ENCODE peak calls at places on chromosomes 3 and 15, in seven cellular contexts. K is CD8-positive, alpha-beta memory T cell; F is HL-60; V is Daoy; G is NCI-H1105; D is psoas muscle; N is iris pigment epithelial cell. T is an unnamed sample.

GRCh38 chr3:151171145-151171544 is 31.9 kb downstream of the GPR171 start:
- DNase-seq in K (no peak), F (peak; percentile 68), V (peak; percentile 21), G (no peak), D (no peak), N (peak; percentile 15), T (peak; percentile 41)

GRCh38 chr3:140664111-140664510 is 13.8 kb upstream of the TRIM42 start:
- DNase-seq in K (no peak), F (no peak), V (no peak), G (no peak), D (no peak), N (no peak), T (no peak)

GRCh38 chr3:143201870-143202269 is 82.3 kb downstream of the CHST2 start:
- DNase-seq in K (no peak), F (no peak), V (no peak), G (no peak), D (no peak), N (no peak), T (no peak)

GRCh38 chr15:88834211-88834812 is 31.1 kb downstream of the ACAN start:
- DNase-seq in K (peak; percentile 18), F (no peak), V (peak; percentile 17), G (no peak), D (peak; percentile 58), N (peak; percentile 21), T (no peak)

GRCh38 chr3:101602731-101603130 is 28.8 kb downstream of the PCNP start:
- DNase-seq in K (no peak), F (no peak), V (no peak), G (no peak), D (no peak), N (no peak), T (no peak)

GRCh38 chr3:48013288-48013980 is 2.8 kb downstream of the MAP4 start:
- DNase-seq in K (no peak), F (no peak), V (peak; percentile 51), G (no peak), D (no peak), N (peak; percentile 88), T (no peak)

GRCh38 chr3:132378846-132379245 is 38.5 kb upstream of the DNAJC13 start:
- DNase-seq in K (no peak), F (no peak), V (no peak), G (peak; percentile 7), D (no peak), N (no peak), T (no peak)

GRCh38 chr15:38254065-38254883 is 1.6 kb downstream of the SPRED1 start:
- DNase-seq in K (peak; percentile 4), F (peak; percentile 54), V (peak; percentile 63), G (peak; percentile 19), D (no peak), N (peak; percentile 76), T (no peak)

GRCh38 chr15:42736178-42736792 is 643 bp downstream of the CDAN1 start:
- DNase-seq in K (no peak), F (no peak), V (no peak), G (no peak), D (no peak), N (peak; percentile 12), T (no peak)

GRCh38 chr3:56122911-56123310 is 345.4 kb downstream of the ERC2 start:
- DNase-seq in K (no peak), F (no peak), V (no peak), G (no peak), D (no peak), N (no peak), T (no peak)

GRCh38 chr15:29968099-29968892 is 114.5 kb upstream of the GOLGA8J start:
- DNase-seq in K (no peak), F (peak; percentile 0), V (peak; percentile 45), G (no peak), D (no peak), N (no peak), T (no peak)

GRCh38 chr3:132554437-132554836 is 42.6 kb upstream of the ACKR4 start:
- DNase-seq in K (no peak), F (no peak), V (no peak), G (peak; percentile 34), D (no peak), N (no peak), T (no peak)

GRCh38 chr3:182713743-182714517 is 79.4 kb upstream of the ATP11B start:
- DNase-seq in K (no peak), F (peak; percentile 83), V (peak; percentile 46), G (peak; percentile 72), D (no peak), N (peak; percentile 85), T (no peak)

GRCh38 chr3:53134631-53135232 is 4.5 kb upstream of the RFT1 start:
- DNase-seq in K (peak; percentile 35), F (no peak), V (peak; percentile 65), G (peak; percentile 1), D (peak; percentile 89), N (peak; percentile 66), T (peak; percentile 54)

GRCh38 chr3:143784446-143784845 is 63.8 kb downstream of the SLC9A9 start:
- DNase-seq in K (no peak), F (no peak), V (no peak), G (no peak), D (no peak), N (no peak), T (no peak)

GRCh38 chr3:195212749-195213085 is 58.2 kb downstream of the XXYLT1 start:
- DNase-seq in K (no peak), F (no peak), V (no peak), G (no peak), D (no peak), N (no peak), T (no peak)

GRCh38 chr3:163878396-163878795 is 1199.9 kb downstream of the SI start:
- DNase-seq in K (no peak), F (no peak), V (no peak), G (no peak), D (no peak), N (no peak), T (no peak)

GRCh38 chr3:194368918-194369317 is 625 bp downstream of the LRRC15 start:
- DNase-seq in K (no peak), F (no peak), V (no peak), G (no peak), D (no peak), N (no peak), T (no peak)

GRCh38 chr15:51077565-51078153 is 17.0 kb downstream of the TNFAIP8L3 start:
- DNase-seq in K (peak; percentile 20), F (no peak), V (peak; percentile 95), G (no peak), D (peak; percentile 78), N (peak; percentile 70), T (peak; percentile 64)

GRCh38 chr3:15636028-15636709 is 34.6 kb downstream of the BTD start:
- DNase-seq in K (no peak), F (peak; percentile 36), V (peak; percentile 81), G (no peak), D (no peak), N (peak; percentile 96), T (no peak)

GRCh38 chr3:27279153-27279552 is 90.0 kb downstream of the NEK10 start:
- DNase-seq in K (no peak), F (no peak), V (no peak), G (no peak), D (no peak), N (peak; percentile 20), T (no peak)

GRCh38 chr15:43218908-43219706 is 1.7 kb downstream of the EPB42 start:
- DNase-seq in K (no peak), F (no peak), V (peak; percentile 73), G (no peak), D (no peak), N (peak; percentile 35), T (no peak)

GRCh38 chr3:46162975-46163550 is 45.0 kb downstream of the CCR1 start:
- DNase-seq in K (no peak), F (no peak), V (no peak), G (no peak), D (peak; percentile 34), N (no peak), T (no peak)

GRCh38 chr3:193053031-193053430 is 135.4 kb upstream of the MB21D2 start:
- DNase-seq in K (no peak), F (no peak), V (no peak), G (no peak), D (no peak), N (peak; percentile 22), T (no peak)

GRCh38 chr3:10570196-10570946 is 65.0 kb upstream of the ATP2B2 start:
- DNase-seq in K (no peak), F (no peak), V (peak; percentile 16), G (no peak), D (no peak), N (no peak), T (no peak)

GRCh38 chr3:123637131-123637530 is 52.3 kb upstream of the HACD2 start:
- DNase-seq in K (no peak), F (no peak), V (no peak), G (no peak), D (no peak), N (no peak), T (no peak)

GRCh38 chr15:46854559-46854958 is 862.7 kb upstream of the SEMA6D start:
- DNase-seq in K (no peak), F (no peak), V (no peak), G (no peak), D (no peak), N (no peak), T (no peak)

GRCh38 chr15:100853676-100854440 is 25.8 kb upstream of the ALDH1A3 start:
- DNase-seq in K (no peak), F (no peak), V (no peak), G (no peak), D (no peak), N (no peak), T (no peak)

GRCh38 chr3:177833392-177833791 is 636.1 kb upstream of the TBL1XR1 start:
- DNase-seq in K (no peak), F (no peak), V (no peak), G (peak; percentile 95), D (no peak), N (no peak), T (no peak)

GRCh38 chr3:134326126-134326525 is 48.1 kb downstream of the AMOTL2 start:
- DNase-seq in K (no peak), F (no peak), V (no peak), G (no peak), D (peak; percentile 49), N (no peak), T (no peak)

T was measured in activated T-helper 2 cell treated with anti-CD3 and anti-CD28 coated beads, Interferon-gamma antibody, Interleukin-2, Interleukin-4, amounts not matched to agents 10 μg/mL and 5 μg/mL and 100 μg/mL, durations not matched to agents 14 hours and 24 hours and 36 hours.